ENCODE peak calls at places on chromosomes 3 and 15, in four cellular contexts. Q is SK-N-SH, K is GM12878, C is K562. D is an unnamed sample.

GRCh38 chr3:137349949-137350348 is 392.2 kb downstream of the IL20RB start:
- DNase-seq in Q (no peak), K (no peak), C (no peak), D (no peak)

GRCh38 chr3:119310052-119310451 is 15.9 kb downstream of the ARHGAP31 start:
- DNase-seq in Q (no peak), K (no peak), C (no peak), D (no peak)

GRCh38 chr15:92907229-92907628 is 7.1 kb downstream of the CHD2 start:
- DNase-seq in Q (no peak), K (no peak), C (no peak), D (no peak)

GRCh38 chr3:98733055-98733777 is 29.9 kb upstream of the ST3GAL6 start:
- DNase-seq in Q (peak; percentile 75), K (no peak), C (no peak), D (peak; percentile 12)

GRCh38 chr3:123941150-123941941 is 19.7 kb downstream of the CCDC14 start:
- DNase-seq in Q (no peak), K (no peak), C (no peak), D (no peak)

GRCh38 chr15:98439523-98439942 is 208.8 kb upstream of the IGF1R start:
- DNase-seq in Q (no peak), K (no peak), C (no peak), D (no peak)

GRCh38 chr15:32861741-32862140 is 143.9 kb downstream of the GREM1 start:
- DNase-seq in Q (peak; percentile 13), K (no peak), C (no peak), D (no peak)

GRCh38 chr3:41808152-41808551 is 153.8 kb downstream of the ULK4 start:
- DNase-seq in Q (no peak), K (no peak), C (no peak), D (no peak)

GRCh38 chr3:48039487-48040190 is 23.4 kb upstream of the MAP4 start:
- DNase-seq in Q (no peak), K (no peak), C (no peak), D (peak; percentile 97)

GRCh38 chr15:40441736-40442531 is 1.2 kb downstream of the BAHD1 start:
- DNase-seq in Q (peak; percentile 77), K (no peak), C (peak; percentile 44), D (no peak)

GRCh38 chr3:122533931-122534334 is 19.2 kb upstream of the KPNA1 start:
- DNase-seq in Q (no peak), K (peak; percentile 79), C (peak; percentile 17), D (no peak)

GRCh38 chr3:196643761-196644160 is 4.3 kb downstream of the NRROS start:
- DNase-seq in Q (no peak), K (no peak), C (no peak), D (no peak)

GRCh38 chr3:18279338-18279737 is 145.8 kb downstream of the SATB1 start:
- DNase-seq in Q (no peak), K (no peak), C (no peak), D (no peak)

GRCh38 chr15:75363786-75364185 is 4.6 kb downstream of the MAN2C1 start:
- DNase-seq in Q (no peak), K (no peak), C (no peak), D (no peak)

GRCh38 chr3:129563332-129563731 is 20.4 kb downstream of the H1-8 start:
- DNase-seq in Q (no peak), K (no peak), C (no peak), D (no peak)

GRCh38 chr3:50671331-50671730 is 3.4 kb upstream of the DOCK3 start:
- DNase-seq in Q (no peak), K (no peak), C (no peak), D (no peak)

GRCh38 chr3:24086597-24087369 is 141.7 kb downstream of the NR1D2 start:
- DNase-seq in Q (no peak), K (no peak), C (no peak), D (peak; percentile 16)

GRCh38 chr3:72368331-72368975 is 479.8 kb downstream of the SHQ1 start:
- DNase-seq in Q (no peak), K (no peak), C (no peak), D (no peak)

GRCh38 chr3:117118604-117119003 is 409.0 kb downstream of the TUSC7 start:
- DNase-seq in Q (no peak), K (no peak), C (no peak), D (no peak)

GRCh38 chr3:109275702-109276293 is 40.5 kb downstream of the DPPA2 start:
- DNase-seq in Q (peak; percentile 38), K (no peak), C (peak; percentile 24), D (peak; percentile 42)
- TF ChIP-seq YY1 in Q (no peak), K (no peak), C (no peak), D (no peak)

DNA sequence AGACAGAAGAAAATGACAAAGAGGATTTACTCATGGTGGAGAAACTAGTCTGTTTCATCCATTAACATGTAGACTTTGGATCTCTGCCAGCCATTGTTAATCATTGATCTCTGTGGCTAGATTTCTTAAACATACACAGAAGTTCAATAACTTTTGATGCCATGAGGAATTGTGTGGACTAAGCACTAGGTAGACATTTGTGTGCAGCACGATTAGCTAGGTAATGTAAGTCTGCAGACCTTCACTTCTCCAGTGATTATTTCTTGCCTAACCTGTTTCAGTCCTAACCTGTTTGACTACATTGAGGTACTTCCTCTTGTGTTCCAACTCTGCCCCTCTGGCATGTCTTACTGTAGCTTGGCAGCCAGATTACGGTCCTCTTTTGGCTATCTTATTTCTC is 928.5 kb upstream of the ROBO1 start:
- DNase-seq in Q (no peak), K (no peak), C (no peak), D (peak; percentile 94)
- TF ChIP-seq USF2 in Q (no peak), K (no peak), C (no peak), D (no peak)

GRCh38 chr15:25862469-25863066 is 559 bp downstream of the ATP10A start:
- DNase-seq in Q (no peak), K (no peak), C (no peak), D (no peak)
- TF ChIP-seq YY1 in Q (no peak), K (no peak), C (no peak), D (no peak)

GRCh38 chr3:161369531-161369930 is 1.8 kb downstream of the SPTSSB start:
- DNase-seq in Q (no peak), K (no peak), C (no peak), D (no peak)

GRCh38 chr3:161371441-161372320 is at the start of gene SPTSSB:
- DNase-seq in Q (peak; percentile 84), K (no peak), C (peak; percentile 9), D (peak; percentile 42)

DNA sequence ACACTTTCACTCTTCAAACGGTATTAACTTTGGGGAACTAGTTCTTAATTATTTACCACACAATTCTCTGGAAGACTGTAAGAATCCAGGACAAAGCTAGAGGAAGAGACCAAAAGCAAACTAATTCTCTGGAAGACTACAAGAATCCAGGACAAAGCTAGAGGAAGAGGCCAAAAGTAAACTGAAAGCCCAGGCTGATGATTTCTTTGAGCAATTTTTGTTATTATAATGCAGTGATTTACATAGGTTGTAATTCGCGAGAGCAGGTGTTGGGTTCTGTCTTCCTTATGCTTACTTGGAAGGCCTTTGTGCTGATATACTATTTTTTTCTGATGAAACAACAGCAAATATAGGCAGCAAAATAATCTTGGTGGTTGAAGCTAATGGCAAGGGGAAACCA is 5.2 kb downstream of the SPTSSB start:
- DNase-seq in Q (no peak), K (no peak), C (no peak), D (no peak)
- TF ChIP-seq USF2 in Q (no peak), K (no peak), C (no peak), D (no peak)

DNA sequence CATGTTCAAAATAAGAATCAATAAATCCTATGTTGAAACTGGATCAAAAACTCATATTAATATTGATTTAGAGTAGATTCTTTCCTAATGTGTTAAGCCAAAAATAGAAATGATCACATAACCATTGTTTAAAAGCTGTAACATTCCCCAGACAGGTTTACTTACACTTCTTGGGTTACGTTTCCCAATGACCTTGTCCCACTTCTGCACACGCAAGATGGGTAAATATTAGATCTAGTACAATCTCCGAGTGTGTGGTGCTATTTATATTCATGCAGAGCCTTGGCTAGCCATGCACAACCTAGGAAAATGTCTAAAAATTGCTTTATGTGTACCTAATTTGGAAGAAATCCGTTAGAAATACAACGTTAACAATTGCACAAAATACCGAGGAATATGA is 39.6 kb downstream of the ERC2 start:
- DNase-seq in Q (no peak), K (no peak), C (no peak), D (peak; percentile 6)
- TF ChIP-seq YY1 in Q (no peak), K (no peak), C (no peak), D (no peak)

DNA sequence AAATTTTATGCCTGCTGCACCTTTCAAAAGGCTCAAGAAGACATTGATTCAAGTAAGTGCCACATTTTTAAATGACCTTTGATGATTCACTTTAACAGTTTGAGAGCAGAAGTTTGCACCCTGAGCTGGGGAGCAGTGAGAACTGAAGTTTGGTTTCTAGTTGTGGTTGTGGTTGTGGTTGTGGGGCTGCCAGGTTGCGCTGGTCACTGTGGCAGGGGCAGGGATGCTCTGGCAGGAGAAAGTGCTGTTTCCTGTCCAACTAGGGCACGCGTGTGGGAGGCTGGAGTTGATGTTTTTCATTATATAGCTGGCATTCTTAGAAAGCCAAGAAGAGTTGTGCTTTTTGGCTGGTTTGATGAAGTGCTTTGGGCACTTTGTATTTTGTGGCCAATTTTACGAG is 339.7 kb upstream of the NR2F2 start:
- DNase-seq in Q (no peak), K (peak; percentile 47), C (no peak), D (no peak)
- TF ChIP-seq USF2 in Q (no peak), K (no peak), C (no peak), D (no peak)

DNA sequence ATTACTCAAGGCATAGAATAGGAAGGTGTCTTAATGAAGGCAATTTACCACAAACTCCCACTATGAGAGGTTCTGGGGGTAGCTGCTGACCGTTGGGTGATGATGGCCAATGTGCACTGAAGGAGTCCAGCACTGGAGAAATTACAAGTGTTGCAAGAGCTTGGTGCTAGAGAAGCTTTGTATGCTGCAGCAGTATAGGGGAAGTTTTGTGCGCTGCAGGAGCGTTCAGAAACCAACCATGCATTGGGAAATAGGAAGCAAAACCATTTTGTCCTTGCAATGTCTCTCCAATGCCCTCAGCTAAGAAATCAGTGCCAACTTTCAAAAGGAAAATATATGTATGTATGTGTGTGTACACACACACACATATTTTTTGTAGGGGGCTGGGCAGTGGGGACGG is 441.6 kb upstream of the NAALADL2 start:
- DNase-seq in Q (no peak), K (no peak), C (no peak), D (no peak)
- TF ChIP-seq YY1 in Q (no peak), K (no peak), C (no peak), D (no peak)

DNA sequence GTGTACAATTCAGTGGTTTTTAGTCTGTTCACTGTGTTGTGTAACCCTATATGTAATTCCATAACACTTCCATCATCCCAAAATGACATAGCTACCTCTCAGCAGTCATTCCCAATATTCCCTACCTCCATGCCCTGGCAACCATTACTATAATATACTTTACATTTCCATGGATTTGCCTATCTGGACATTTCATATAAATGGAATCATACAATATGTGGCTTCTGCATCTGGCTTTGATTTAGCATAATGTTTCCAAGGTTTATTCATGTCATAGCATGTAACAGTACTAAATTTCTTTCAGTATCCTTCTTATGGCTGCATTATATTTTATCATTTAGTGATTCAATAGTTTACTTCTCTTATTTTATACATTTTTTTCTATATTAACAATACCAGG is 25.4 kb downstream of the FAM98B start:
- DNase-seq in Q (no peak), K (no peak), C (no peak), D (no peak)
- TF ChIP-seq USF2 in Q (no peak), K (no peak), C (no peak), D (no peak)